ENCODE peak calls at places on chromosomes 4 and X, in four cellular contexts. S, O, F and C are unnamed samples.

GRCh38 chrX:27918799-27919198 is 62.5 kb downstream of the DCAF8L1 start:
- DNase-seq in S (peak), O (no peak), F (no peak), C (peak)

GRCh38 chr4:8608714-8609391 is 16.3 kb downstream of the CPZ start:
- DNase-seq in S (no peak), O (no peak), F (no peak), C (no peak)

GRCh38 chr4:78560296-78560963 is 8.9 kb downstream of the ANXA3 start:
- DNase-seq in S (peak), O (no peak), F (no peak), C (peak)

GRCh38 chr4:102817021-102817605 is 10.2 kb downstream of the UBE2D3 start:
- DNase-seq in S (no peak), O (no peak), F (no peak), C (no peak)

GRCh38 chr4:141636771-141637460 is 533 bp downstream of the IL15 start:
- DNase-seq in S (peak), O (peak), F (peak), C (peak)

GRCh38 chr4:10283761-10284160 is 167.2 kb upstream of the WDR1 start:
- DNase-seq in S (no peak), O (no peak), F (no peak), C (no peak)

GRCh38 chrX:145844886-145845285 is 27.3 kb downstream of the SLITRK2 start:
- DNase-seq in S (no peak), O (no peak), F (no peak), C (no peak)

GRCh38 chr4:76504613-76505465 is 69.8 kb downstream of the SHROOM3 start:
- DNase-seq in S (peak), O (no peak), F (no peak), C (peak)

GRCh38 chrX:17788439-17788838 is 51.1 kb downstream of the SCML1 start:
- DNase-seq in S (peak), O (peak), F (no peak), C (peak)

GRCh38 chrX:68571292-68572256 is 72.7 kb downstream of the YIPF6 start:
- DNase-seq in S (peak), O (no peak), F (no peak), C (peak)

GRCh38 chr4:39046243-39046642 is 14.0 kb upstream of the TMEM156 start:
- DNase-seq in S (peak), O (no peak), F (no peak), C (peak)

GRCh38 chr4:140238353-140239041 is 84.5 kb upstream of the MAML3 start:
- DNase-seq in S (peak), O (peak), F (peak), C (peak)

GRCh38 chrX:134004038-134004437 is 18.6 kb upstream of the GPC3 start:
- DNase-seq in S (peak), O (no peak), F (no peak), C (peak)

GRCh38 chrX:132395059-132395458 is 93.8 kb downstream of the MBNL3 start:
- DNase-seq in S (no peak), O (no peak), F (no peak), C (no peak)

GRCh38 chr4:145799225-145799624 is 119.3 kb downstream of the C4orf51 start:
- DNase-seq in S (no peak), O (no peak), F (no peak), C (no peak)

GRCh38 chr4:17511041-17511949 is 595 bp downstream of the QDPR start:
- DNase-seq in S (peak), O (peak), F (peak), C (peak)

GRCh38 chr4:156293657-156294297 is 340.1 kb upstream of the CTSO start:
- DNase-seq in S (peak), O (no peak), F (no peak), C (peak)

GRCh38 chr4:109972786-109973528 is 60.3 kb downstream of the EGF start:
- DNase-seq in S (no peak), O (no peak), F (no peak), C (no peak)

GRCh38 chrX:11481035-11481434 is 184.7 kb downstream of the ARHGAP6 start:
- DNase-seq in S (peak), O (no peak), F (no peak), C (peak)

GRCh38 chrX:153921511-153922285 is 4.4 kb downstream of the ARHGAP4 start:
- DNase-seq in S (no peak), O (no peak), F (no peak), C (no peak)

GRCh38 chr4:85860066-85860465 is 385.1 kb downstream of the ARHGAP24 start:
- DNase-seq in S (peak), O (no peak), F (no peak), C (peak)

GRCh38 chrX:16188687-16189086 is 21.4 kb downstream of the MAGEB17 start:
- DNase-seq in S (no peak), O (no peak), F (no peak), C (no peak)

GRCh38 chrX:24002792-24003191 is 24.2 kb downstream of the KLHL15 start:
- DNase-seq in S (no peak), O (no peak), F (no peak), C (no peak)

GRCh38 chrX:24498181-24498580 is 33.1 kb downstream of the PDK3 start:
- DNase-seq in S (peak), O (peak), F (peak), C (peak)

GRCh38 chrX:12370444-12371089 is 232.3 kb downstream of the FRMPD4 start:
- DNase-seq in S (peak), O (no peak), F (no peak), C (no peak)

GRCh38 chr4:148007303-148007702 is 275.4 kb downstream of the ARHGAP10 start:
- DNase-seq in S (peak), O (no peak), F (peak), C (peak)

GRCh38 chr4:151553874-151554273 is 144.9 kb downstream of the FHIP1A start:
- DNase-seq in S (no peak), O (no peak), F (no peak), C (no peak)

GRCh38 chr4:134326866-134327265 is 125.3 kb upstream of the PABPC4L start:
- DNase-seq in S (no peak), O (no peak), F (no peak), C (no peak)

GRCh38 chr4:177051473-177052060 is 258.1 kb upstream of the NEIL3 start:
- DNase-seq in S (peak), O (peak), F (no peak), C (peak)

GRCh38 chr4:40912455-40913055 is 162.8 kb downstream of the NSUN7 start:
- DNase-seq in S (peak), O (no peak), F (no peak), C (no peak)

GRCh38 chr4:151472711-151473110 is 63.7 kb downstream of the FHIP1A start:
- DNase-seq in S (no peak), O (no peak), F (no peak), C (no peak)

GRCh38 chr4:52935317-52935716 is 73.2 kb downstream of the RASL11B start:
- DNase-seq in S (no peak), O (no peak), F (no peak), C (no peak)

GRCh38 chr4:84378983-84379382 is 120.1 kb downstream of the NKX6-1 start:
- DNase-seq in S (no peak), O (peak), F (no peak), C (no peak)

GRCh38 chrX:7191681-7192110 is 43.7 kb upstream of the PUDP start:
- DNase-seq in S (no peak), O (peak), F (no peak), C (no peak)
- TF ChIP-seq CTCF in S (no peak), O (peak), F (no peak), C (peak)

DNA sequence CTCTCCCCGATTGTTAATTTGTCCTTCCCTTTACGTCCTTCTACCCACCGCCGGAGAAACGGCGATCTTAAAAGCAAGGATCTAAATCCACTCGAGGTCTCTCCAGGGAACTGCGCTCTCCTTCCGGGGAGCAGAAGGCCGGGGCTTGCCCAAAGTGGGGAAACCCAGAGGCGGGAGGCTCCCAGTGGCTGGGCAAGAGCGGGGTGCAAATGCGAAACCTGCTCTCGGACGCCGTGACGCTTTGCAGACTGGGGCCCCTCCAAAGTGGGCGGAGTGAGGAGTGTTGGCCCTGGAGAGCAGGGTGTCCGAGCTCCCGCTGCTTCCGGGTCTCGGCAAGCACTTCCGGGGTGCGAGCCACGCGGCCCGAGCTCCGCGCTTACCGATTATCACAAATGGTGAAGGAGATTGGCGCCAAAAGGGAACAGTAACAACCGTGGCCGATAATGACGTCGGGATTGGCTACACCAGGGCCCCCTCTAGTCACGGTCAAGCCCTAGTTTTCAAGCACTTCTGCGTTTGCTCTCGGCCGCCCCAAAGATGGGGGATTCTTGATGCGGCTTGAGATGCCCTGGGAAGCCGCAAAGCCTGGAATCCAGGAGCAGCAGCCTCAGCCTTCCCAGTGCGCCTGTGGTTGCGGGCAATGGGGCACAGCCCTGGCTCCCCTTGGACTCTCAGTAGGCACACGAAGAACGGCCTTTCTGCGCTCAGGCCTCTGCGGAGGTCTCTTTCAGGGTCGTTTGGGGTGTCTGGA is 29.0 kb downstream of the HAND2 start:
- DNase-seq in S (no peak), O (peak), F (no peak), C (no peak)
- H3K4me3 ChIP-seq in S (no peak), O (no peak), F (peak), C (peak)

GRCh38 chrX:22662776-22663175 is 337.0 kb upstream of the DDX53 start:
- DNase-seq in S (no peak), O (no peak), F (no peak), C (no peak)

GRCh38 chrX:22664826-22665225 is 334.9 kb upstream of the DDX53 start:
- DNase-seq in S (no peak), O (no peak), F (no peak), C (no peak)

GRCh38 chrX:22665818-22666217 is 333.9 kb upstream of the DDX53 start:
- DNase-seq in S (no peak), O (no peak), F (no peak), C (no peak)

GRCh38 chrX:22660756-22661155 is 339.0 kb upstream of the DDX53 start:
- DNase-seq in S (no peak), O (no peak), F (no peak), C (peak)

DNA sequence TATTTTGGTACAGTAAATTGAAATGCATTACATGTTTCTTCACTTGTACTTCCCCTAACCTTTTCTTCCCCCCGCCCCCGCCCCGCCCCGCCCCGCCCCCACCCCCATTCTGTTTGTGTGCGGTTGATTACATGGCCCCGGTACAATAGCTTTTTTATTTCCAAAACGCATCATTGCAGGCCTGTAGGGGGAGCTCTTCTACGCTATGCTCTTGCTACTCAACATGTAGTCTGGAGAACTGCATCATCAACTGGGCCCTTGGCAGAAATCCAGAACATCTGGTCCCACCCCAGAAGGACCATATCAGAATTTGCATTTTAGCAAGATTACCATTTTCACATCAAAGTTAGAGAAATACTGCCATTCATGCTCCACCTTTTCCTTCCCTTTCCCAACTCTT is 333.3 kb upstream of the DDX53 start:
- DNase-seq in S (peak), O (peak), F (no peak), C (peak)
- TF ChIP-seq CTCF in S (peak), O (peak), F (no peak), C (peak)

DNA sequence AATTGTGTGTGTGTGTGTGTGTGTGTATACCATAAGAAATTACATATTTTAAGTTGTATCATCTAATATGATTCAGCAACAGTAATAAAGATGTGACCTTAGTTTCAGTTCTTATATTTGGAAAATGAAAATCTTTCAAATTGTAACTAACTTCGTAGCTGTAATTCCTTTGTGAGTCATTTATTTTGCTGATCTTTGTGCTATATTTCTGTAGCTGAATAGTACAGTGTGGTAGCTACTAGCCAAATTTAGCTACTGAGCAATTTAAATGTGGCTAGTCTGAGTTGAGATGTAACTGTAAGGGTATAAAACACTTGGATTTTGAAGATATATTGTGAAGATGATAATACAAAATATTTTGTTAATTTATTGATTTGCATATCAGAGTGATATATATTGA is 116.4 kb downstream of the RAP1GDS1 start:
- DNase-seq in S (peak), O (no peak), F (no peak), C (peak)
- H3K4me3 ChIP-seq in S (no peak), O (no peak), F (no peak), C (no peak)

GRCh38 chr4:184481544-184481943 is 7.2 kb upstream of the IRF2 start:
- DNase-seq in S (no peak), O (no peak), F (no peak), C (no peak)
- TF ChIP-seq CTCF in S (no peak), O (no peak), F (no peak), C (no peak)

GRCh38 chr4:104494161-104494560 is 533 bp downstream of the CXXC4 start:
- DNase-seq in S (no peak), O (no peak), F (no peak), C (no peak)
- H3K4me3 ChIP-seq in S (no peak), O (peak), F (peak), C (peak)

GRCh38 chr4:646460-646859 is 21.1 kb downstream of the PDE6B start:
- DNase-seq in S (no peak), O (no peak), F (no peak), C (no peak)
- TF ChIP-seq CTCF in S (no peak), O (no peak), F (no peak), C (no peak)